ENCODE peak calls at places on chromosomes 13 and 19, in six cellular contexts. O is T47D, N is K562, W is HCT116, K is HepG2, V is GM12878. X is an unnamed sample.

GRCh38 chr19:54905411-54905810 is 537 bp upstream of the NCR1 start:
- DNase-seq in W (no peak), V (no peak), K (no peak), N (no peak), O (no peak), X (no peak)

GRCh38 chr13:102651392-102651791 is 43.5 kb downstream of the METTL21C start:
- DNase-seq in O (no peak), W (no peak), N (no peak), K (no peak), V (no peak), X (no peak)

GRCh38 chr19:737591-738093 is 13.3 kb upstream of the MISP start:
- DNase-seq in V (no peak), O (peak; percentile 79), W (no peak), N (peak; percentile 92), K (peak; percentile 41), X (peak; percentile 43)

GRCh38 chr19:39448271-39448670 is 2.9 kb downstream of the SUPT5H start:
- DNase-seq in N (no peak), W (no peak), O (no peak), K (no peak), V (no peak), X (no peak)

GRCh38 chr19:45090034-45090433 is 2.9 kb upstream of the PPP1R37 start:
- DNase-seq in W (no peak), K (no peak), O (no peak), V (no peak), N (no peak), X (peak; percentile 68)

GRCh38 chr13:99605417-99606321 is 104.4 kb downstream of the TM9SF2 start:
- DNase-seq in V (no peak), O (peak; percentile 45), N (peak; percentile 16), W (peak; percentile 16), K (peak; percentile 78), X (no peak)

GRCh38 chr13:111319998-111320911 is at the start of gene TEX29:
- DNase-seq in W (no peak), V (no peak), K (no peak), N (no peak), O (no peak), X (peak; percentile 54)

GRCh38 chr19:12660980-12661379 is 5.6 kb downstream of the MAN2B1 start:
- DNase-seq in V (no peak), O (no peak), K (no peak), W (no peak), N (no peak), X (no peak)

GRCh38 chr13:75219479-75220237 is 262.3 kb downstream of the TBC1D4 start:
- DNase-seq in W (peak; percentile 31), V (peak; percentile 7), K (peak; percentile 25), O (peak; percentile 44), N (peak; percentile 74), X (peak; percentile 97)

GRCh38 chr19:4831351-4832340 is at the start of gene TICAM1:
- DNase-seq in O (peak; percentile 60), V (no peak), N (peak; percentile 90), K (no peak), W (no peak), X (no peak)

GRCh38 chr19:17109962-17110598 is 34.5 kb downstream of the MYO9B start:
- DNase-seq in O (no peak), N (no peak), K (no peak), W (no peak), V (peak; percentile 72), X (no peak)

GRCh38 chr19:51660975-51661600 is 14.5 kb upstream of the SIGLEC14 start:
- DNase-seq in O (peak; percentile 6), V (no peak), W (peak; percentile 55), N (peak; percentile 81), K (peak; percentile 54), X (no peak)

GRCh38 chr19:54172764-54173699 is at the start of gene TMC4:
- DNase-seq in W (peak; percentile 63), K (no peak), V (no peak), N (no peak), O (peak; percentile 80), X (no peak)

GRCh38 chr19:40323705-40324104 is 24.5 kb downstream of the C19orf47 start:
- DNase-seq in N (no peak), V (no peak), O (no peak), K (no peak), W (no peak), X (no peak)

GRCh38 chr13:44622259-44622658 is 46.1 kb upstream of the TSC22D1 start:
- DNase-seq in K (no peak), O (no peak), N (no peak), V (no peak), W (no peak), X (no peak)

GRCh38 chr13:95185851-95186250 is 115.4 kb downstream of the ABCC4 start:
- DNase-seq in V (no peak), O (no peak), W (no peak), N (no peak), K (no peak), X (no peak)

GRCh38 chr13:41411536-41411935 is 45.8 kb upstream of the RGCC start:
- DNase-seq in W (peak; percentile 23), O (peak; percentile 7), K (peak; percentile 62), V (no peak), N (no peak), X (no peak)

GRCh38 chr19:37303591-37304171 is 67.2 kb upstream of the ZNF527 start:
- DNase-seq in W (no peak), K (no peak), V (no peak), N (no peak), O (peak; percentile 39), X (no peak)

GRCh38 chr19:43809762-43810696 is 7.8 kb upstream of the LYPD5 start:
- DNase-seq in V (peak; percentile 24), K (peak; percentile 29), O (no peak), W (peak; percentile 63), N (peak; percentile 46), X (no peak)

GRCh38 chr13:60759499-60759898 is 362.5 kb downstream of the TDRD3 start:
- DNase-seq in V (no peak), N (no peak), K (peak; percentile 3), W (no peak), O (no peak), X (no peak)

GRCh38 chr19:50435627-50436026 is 2.9 kb downstream of the MYBPC2 start:
- DNase-seq in N (no peak), V (no peak), W (no peak), K (no peak), O (no peak), X (no peak)

GRCh38 chr13:58587183-58587582 is 955.6 kb downstream of the PCDH17 start:
- DNase-seq in O (no peak), N (no peak), W (no peak), V (peak; percentile 9), K (no peak), X (no peak)

GRCh38 chr19:30011051-30011578 is 69.1 kb downstream of the URI1 start:
- DNase-seq in V (no peak), K (no peak), N (peak; percentile 8), O (no peak), W (no peak), X (peak; percentile 47)

GRCh38 chr13:36919206-36919832 is 719 bp downstream of the SMAD9 start:
- DNase-seq in O (peak; percentile 5), V (no peak), W (no peak), N (peak; percentile 11), K (peak; percentile 83), X (no peak)
- TF ChIP-seq JUND in O (no peak), V (no peak), W (no peak), N (no peak), K (no peak), X (no peak)

DNA sequence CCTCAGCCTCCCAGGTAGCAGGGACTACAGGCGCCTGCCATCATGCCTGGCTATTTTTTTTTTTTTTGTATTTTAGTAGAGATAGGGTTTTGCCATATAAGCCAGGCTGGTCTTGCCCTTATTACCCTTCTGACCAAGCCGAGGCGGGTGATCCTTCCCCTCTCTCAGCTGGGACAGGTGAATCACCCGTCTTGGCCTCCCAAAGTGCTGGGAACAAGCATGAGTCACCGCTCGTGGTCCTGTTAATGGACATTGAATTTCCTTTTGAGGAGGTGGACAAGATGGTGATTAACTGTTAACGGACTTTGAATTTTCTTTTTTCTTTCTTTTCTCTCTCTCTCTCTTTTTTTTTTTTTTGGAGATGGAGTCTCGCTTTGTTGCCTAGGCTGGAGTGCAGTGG is 10.6 kb downstream of the CD70 start:
- DNase-seq in O (no peak), K (no peak), W (peak; percentile 77), N (no peak), V (no peak), X (no peak)
- TF ChIP-seq JUND in O (no peak), K (no peak), W (peak; percentile 97), N (peak; percentile 72), V (no peak), X (no peak)

GRCh38 chr19:3033595-3034193 is 4.6 kb upstream of the TLE2 start:
- DNase-seq in W (no peak), V (no peak), K (no peak), O (no peak), N (no peak), X (no peak)
- TF ChIP-seq JUND in W (no peak), V (no peak), K (no peak), O (no peak), N (no peak), X (no peak)

GRCh38 chr19:3537438-3538240 is 1.3 kb upstream of the TEKTIP1 start:
- DNase-seq in K (no peak), N (peak; percentile 58), W (no peak), O (no peak), V (no peak), X (no peak)
- TF ChIP-seq JUND in K (no peak), N (no peak), W (no peak), O (no peak), V (no peak), X (no peak)

GRCh38 chr19:7860902-7861618 is 13.1 kb downstream of the PRR36 start:
- DNase-seq in K (no peak), N (no peak), W (no peak), V (no peak), O (no peak), X (no peak)
- TF ChIP-seq JUND in K (no peak), N (no peak), W (no peak), V (no peak), O (no peak), X (no peak)

DNA sequence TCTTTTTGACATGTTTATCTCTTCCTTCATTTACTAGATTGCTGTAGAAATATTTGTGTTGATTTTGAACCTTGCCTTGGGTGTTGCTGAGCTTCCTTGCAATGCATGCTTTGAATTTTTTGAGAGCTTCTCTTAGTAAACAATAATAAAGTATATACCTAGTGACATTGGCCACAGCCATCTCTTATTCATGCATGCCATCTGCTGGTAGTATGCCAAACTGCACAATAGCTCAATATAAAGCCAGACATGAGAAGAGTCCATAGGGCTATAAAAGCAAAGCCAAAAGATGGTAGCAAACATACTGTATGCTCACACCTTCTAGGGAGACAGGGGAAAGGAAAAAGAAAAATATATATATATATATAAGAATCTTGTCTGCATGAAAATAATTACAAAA is 18.9 kb upstream of the ZSCAN5A start:
- DNase-seq in V (no peak), K (peak; percentile 67), O (peak; percentile 38), W (peak; percentile 48), N (peak; percentile 48), X (peak; percentile 49)
- TF ChIP-seq JUND in V (no peak), K (no peak), O (no peak), W (no peak), N (no peak), X (no peak)